ENCODE peak calls at places on chromosomes 7 and 10, in four cellular contexts. L, V, P and H are unnamed samples.

GRCh38 chr10:62732841-62733653 is 71.5 kb upstream of the ADO start:
- DNase-seq in L (peak; percentile 94), V (no peak), P (no peak), H (no peak)

GRCh38 chr10:974038-974784 is 14.0 kb upstream of the GTPBP4 start:
- DNase-seq in L (peak; percentile 70), V (no peak), P (peak; percentile 81), H (no peak)

GRCh38 chr10:93512565-93512964 is 16.2 kb downstream of the CEP55 start:
- DNase-seq in L (no peak), V (no peak), P (no peak), H (no peak)

GRCh38 chr7:130994378-130995115 is 260.5 kb upstream of the KLF14 start:
- DNase-seq in L (no peak), V (no peak), P (no peak), H (no peak)

GRCh38 chr10:114648368-114648767 is 9.7 kb downstream of the ABLIM1 start:
- DNase-seq in L (no peak), V (no peak), P (peak; percentile 68), H (no peak)

GRCh38 chr10:28496481-28496961 is 36.4 kb upstream of the WAC start:
- DNase-seq in L (no peak), V (no peak), P (peak; percentile 15), H (no peak)

GRCh38 chr10:60350400-60350799 is 39.3 kb downstream of the ANK3 start:
- DNase-seq in L (no peak), V (no peak), P (no peak), H (no peak)

GRCh38 chr7:135713836-135714470 is 14.0 kb downstream of the SLC13A4 start:
- DNase-seq in L (no peak), V (no peak), P (no peak), H (no peak)

GRCh38 chr10:86053675-86054074 is 312.9 kb downstream of the GRID1 start:
- DNase-seq in L (no peak), V (no peak), P (no peak), H (no peak)

GRCh38 chr10:44922826-44923545 is 11.8 kb downstream of the TMEM72 start:
- DNase-seq in L (no peak), V (no peak), P (no peak), H (no peak)

GRCh38 chr10:70518695-70519094 is 40.1 kb downstream of the PALD1 start:
- DNase-seq in L (no peak), V (no peak), P (no peak), H (no peak)

GRCh38 chr7:144818516-144818915 is 17.3 kb downstream of the TPK1 start:
- DNase-seq in L (no peak), V (no peak), P (no peak), H (no peak)

GRCh38 chr7:43112088-43112940 is at the start of gene HECW1:
- DNase-seq in L (no peak), V (no peak), P (no peak), H (peak; percentile 70)

GRCh38 chr7:134532155-134533089 is 5.1 kb downstream of the AKR1B10 start:
- DNase-seq in L (no peak), V (no peak), P (no peak), H (no peak)

GRCh38 chr7:116162992-116163391 is 47.3 kb upstream of the TES start:
- DNase-seq in L (no peak), V (no peak), P (peak; percentile 12), H (no peak)

GRCh38 chr7:25792586-25792985 is 359.4 kb upstream of the NFE2L3 start:
- DNase-seq in L (no peak), V (no peak), P (no peak), H (no peak)

GRCh38 chr7:25790261-25790660 is 361.7 kb upstream of the NFE2L3 start:
- DNase-seq in L (no peak), V (no peak), P (no peak), H (no peak)

GRCh38 chr7:25786958-25787730 is 364.9 kb upstream of the NFE2L3 start:
- DNase-seq in L (no peak), V (no peak), P (no peak), H (no peak)

GRCh38 chr7:25788961-25789620 is 362.9 kb upstream of the NFE2L3 start:
- DNase-seq in L (no peak), V (no peak), P (no peak), H (no peak)

GRCh38 chr7:25789701-25790240 is 362.2 kb upstream of the NFE2L3 start:
- DNase-seq in L (no peak), V (no peak), P (no peak), H (no peak)
- H3K27ac ChIP-seq in L (no peak overlapping the region), V (no peak overlapping the region), P (no peak overlapping the region), H (no peak overlapping the region)

GRCh38 chr7:68547181-68547580 is 1051.1 kb upstream of the AUTS2 start:
- DNase-seq in L (no peak), V (no peak), P (no peak), H (no peak)
- TF ChIP-seq CBX5 in L (no peak), V (no peak), P (no peak), H (no peak)

GRCh38 chr10:101575580-101576228 is 12.4 kb downstream of the POLL start:
- DNase-seq in L (no peak), V (peak; percentile 87), P (no peak), H (no peak)

GRCh38 chr10:101577121-101577871 is 10.8 kb downstream of the POLL start:
- DNase-seq in L (no peak), V (no peak), P (no peak), H (no peak)

GRCh38 chr10:101574354-101574753 is 13.7 kb downstream of the POLL start:
- DNase-seq in L (no peak), V (no peak), P (no peak), H (no peak)

GRCh38 chr10:101578192-101578591 is 9.9 kb downstream of the POLL start:
- DNase-seq in L (no peak), V (no peak), P (no peak), H (no peak)

GRCh38 chr10:101576229-101576863 is 11.7 kb downstream of the POLL start:
- DNase-seq in L (no peak), V (peak; percentile 58), P (no peak), H (no peak)
- TF ChIP-seq SP1 in L (no peak), V (no peak), P (no peak), H (no peak)

GRCh38 chr7:117565226-117565625 is 85.4 kb downstream of the CFTR start:
- DNase-seq in L (no peak), V (no peak), P (no peak), H (no peak)
- H3K27ac ChIP-seq in L (no peak overlapping the region), V (no peak overlapping the region), P (no peak overlapping the region), H (no peak overlapping the region)

GRCh38 chr7:28299556-28299955 is 112.8 kb upstream of the CREB5 start:
- DNase-seq in L (no peak), V (no peak), P (no peak), H (no peak)
- TF ChIP-seq CBX5 in L (no peak), V (no peak), P (no peak), H (no peak)